ENCODE peak calls at places on chromosome 6, in four cellular contexts. O, S, Q and W are unnamed samples.

GRCh38 chr6:130033999-130034814 is 15.8 kb downstream of the L3MBTL3 start:
- DNase-seq in O (no peak), S (no peak), Q (no peak), W (no peak)

GRCh38 chr6:35468980-35469710 is 944 bp downstream of the RPL10A start:
- DNase-seq in O (no peak), S (peak), Q (no peak), W (no peak)

GRCh38 chr6:109308018-109308492 is 74.2 kb downstream of the CD164 start:
- DNase-seq in O (peak), S (peak), Q (no peak), W (no peak)

GRCh38 chr6:81969814-81970213 is 217.3 kb upstream of the TENT5A start:
- DNase-seq in O (no peak), S (peak), Q (no peak), W (no peak)

GRCh38 chr6:131937703-131938631 is 13.2 kb downstream of the CCN2 start:
- DNase-seq in O (peak), S (no peak), Q (no peak), W (no peak)

GRCh38 chr6:169252805-169253189 is 849 bp downstream of the THBS2 start:
- DNase-seq in O (no peak), S (no peak), Q (no peak), W (no peak)

GRCh38 chr6:125834347-125834746 is 43.6 kb downstream of the NCOA7 start:
- DNase-seq in O (no peak), S (no peak), Q (peak), W (no peak)

GRCh38 chr6:37074053-37074827 is 68.8 kb downstream of the FGD2 start:
- DNase-seq in O (no peak), S (no peak), Q (no peak), W (no peak)

GRCh38 chr6:75282706-75283105 is 1.9 kb downstream of the TMEM30A start:
- DNase-seq in O (no peak), S (no peak), Q (no peak), W (no peak)

GRCh38 chr6:836276-836853 is 143.4 kb upstream of the EXOC2 start:
- DNase-seq in O (no peak), S (no peak), Q (no peak), W (no peak)

GRCh38 chr6:144661101-144661806 is 376.1 kb downstream of the UTRN start:
- DNase-seq in O (peak), S (no peak), Q (no peak), W (no peak)

GRCh38 chr6:140602431-140602836 is 1228.0 kb upstream of the CITED2 start:
- DNase-seq in O (no peak), S (no peak), Q (no peak), W (no peak)

GRCh38 chr6:41055149-41055548 is 2.1 kb downstream of the APOBEC2 start:
- DNase-seq in O (no peak), S (no peak), Q (no peak), W (no peak)

GRCh38 chr6:129680633-129681032 is 29.3 kb downstream of the ARHGAP18 start:
- DNase-seq in O (no peak), S (no peak), Q (no peak), W (no peak)

GRCh38 chr6:137912813-137913212 is 45.8 kb downstream of the TNFAIP3 start:
- DNase-seq in O (no peak), S (no peak), Q (no peak), W (no peak)

GRCh38 chr6:1364791-1365190 is 24.6 kb upstream of the FOXF2 start:
- DNase-seq in O (no peak), S (no peak), Q (no peak), W (no peak)

GRCh38 chr6:127420558-127420957 is 38.6 kb downstream of the KIAA0408 start:
- DNase-seq in O (peak), S (peak), Q (peak), W (peak)

GRCh38 chr6:134122775-134123174 is 70.4 kb upstream of the SLC2A12 start:
- DNase-seq in O (no peak), S (no peak), Q (no peak), W (no peak)

GRCh38 chr6:15897063-15897934 is 231.6 kb upstream of the MYLIP start:
- DNase-seq in O (no peak), S (no peak), Q (no peak), W (no peak)

GRCh38 chr6:117265425-117266266 is at the start of gene VGLL2:
- DNase-seq in O (peak), S (no peak), Q (no peak), W (peak)

GRCh38 chr6:28104392-28105250 is 19.8 kb upstream of the ZSCAN16 start:
- DNase-seq in O (peak), S (peak), Q (peak), W (peak)

GRCh38 chr6:20217476-20217855 is 5.2 kb upstream of the MBOAT1 start:
- DNase-seq in O (no peak), S (no peak), Q (no peak), W (no peak)

GRCh38 chr6:34231566-34232336 is 4.9 kb upstream of the HMGA1 start:
- DNase-seq in O (no peak), S (no peak), Q (no peak), W (no peak)

GRCh38 chr6:73290435-73290834 is 27.4 kb upstream of the KHDC1 start:
- DNase-seq in O (no peak), S (no peak), Q (no peak), W (no peak)

GRCh38 chr6:32432050-32432450 is 7.6 kb upstream of the HLA-DRA start:
- DNase-seq in O (peak), S (no peak), Q (no peak), W (no peak)

GRCh38 chr6:101125380-101125971 is 244.3 kb upstream of the ASCC3 start:
- DNase-seq in O (no peak), S (no peak), Q (peak), W (no peak)

GRCh38 chr6:11214911-11215310 is 17.6 kb downstream of the NEDD9 start:
- DNase-seq in O (no peak), S (no peak), Q (no peak), W (no peak)

GRCh38 chr6:11212625-11213024 is 19.8 kb downstream of the NEDD9 start:
- DNase-seq in O (no peak), S (no peak), Q (no peak), W (no peak)

GRCh38 chr6:11215773-11216172 is 16.7 kb downstream of the NEDD9 start:
- DNase-seq in O (no peak), S (no peak), Q (no peak), W (no peak)

GRCh38 chr6:11214438-11214837 is 18.0 kb downstream of the NEDD9 start:
- DNase-seq in O (no peak), S (no peak), Q (no peak), W (no peak)

GRCh38 chr6:11213305-11214106 is 19.0 kb downstream of the NEDD9 start:
- DNase-seq in O (no peak), S (no peak), Q (no peak), W (no peak)
- TF ChIP-seq POLR2AphosphoS5 in O (no peak), S (no peak), Q (no peak), W (no peak)

GRCh38 chr6:147855823-147856222 is 347.3 kb downstream of the SAMD5 start:
- DNase-seq in O (no peak), S (no peak), Q (no peak), W (no peak)
- TF ChIP-seq SMC3 in O (no peak), S (no peak), Q (no peak), W (no peak)

DNA sequence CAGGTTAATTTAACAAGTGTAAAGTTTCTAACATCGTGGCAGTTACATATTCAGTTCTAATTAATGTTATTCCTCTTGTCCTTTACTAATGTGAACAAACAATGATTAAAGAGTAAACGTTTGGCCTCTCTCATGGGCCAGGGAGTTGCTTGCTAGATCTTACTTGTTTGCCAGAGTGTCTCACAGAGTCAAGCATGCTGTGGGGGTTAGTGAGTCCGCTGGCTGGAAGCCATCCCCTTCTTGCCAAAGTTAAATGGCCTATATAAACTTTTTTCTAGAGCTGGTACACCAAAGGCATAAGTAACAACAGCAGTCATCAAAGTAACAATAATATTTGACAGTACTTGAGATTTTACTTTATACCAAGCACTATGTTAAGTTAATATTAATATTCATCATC is 224.4 kb downstream of the RFPL4B start:
- DNase-seq in O (no peak), S (no peak), Q (no peak), W (no peak)
- TF ChIP-seq POLR2AphosphoS5 in O (no peak), S (no peak), Q (no peak), W (no peak)

GRCh38 chr6:106783631-106784566 is 154.5 kb downstream of the QRSL1 start:
- DNase-seq in O (no peak), S (no peak), Q (no peak), W (no peak)
- TF ChIP-seq SMC3 in O (no peak), S (no peak), Q (no peak), W (no peak)

DNA sequence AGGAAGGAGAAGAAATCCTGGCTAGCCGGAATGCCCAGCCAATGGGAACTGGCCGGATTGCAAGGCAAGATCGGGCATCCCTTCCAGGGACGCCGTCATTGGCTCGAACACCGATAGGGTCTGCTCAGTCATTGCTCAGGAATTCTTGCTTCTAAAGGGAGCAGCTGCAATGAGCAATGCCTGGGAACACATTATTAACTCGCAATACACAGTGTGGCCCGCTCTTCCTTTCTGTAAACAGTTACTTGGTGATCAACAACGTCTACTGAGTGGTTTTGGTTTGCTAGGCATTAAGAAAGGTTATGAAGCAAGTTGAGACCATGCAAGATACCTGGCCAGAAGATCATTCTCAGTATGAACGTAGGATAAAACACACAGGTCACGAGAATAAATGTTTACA is 165.4 kb upstream of the CITED2 start:
- DNase-seq in O (peak), S (no peak), Q (no peak), W (peak)
- TF ChIP-seq POLR2AphosphoS5 in O (no peak), S (no peak), Q (no peak), W (peak)

GRCh38 chr6:148472495-148473105 is 130.0 kb downstream of the SASH1 start:
- DNase-seq in O (no peak), S (no peak), Q (no peak), W (no peak)
- TF ChIP-seq SMC3 in O (no peak), S (no peak), Q (no peak), W (no peak)